ENCODE peak calls at places on chromosomes 13 and 19, in seven cellular contexts. S is left ventricle myocardium inferior, C is thoracic aorta, B is AG04450, J is heart left ventricle, U is hepatocyte, R is ascending aorta. W is an unnamed sample.

GRCh38 chr19:2290441-2291184 is 8.6 kb upstream of the PEAK3 start:
- DNase-seq in J (no peak), B (no peak), C (no peak), U (no peak), R (no peak), S (no peak), W (no peak)

GRCh38 chr19:49863254-49863934 is 4.0 kb downstream of the PNKP start:
- DNase-seq in S (no peak), B (no peak), C (no peak), J (no peak), R (no peak), U (no peak), W (no peak)

GRCh38 chr13:98512774-98513327 is 64.1 kb downstream of the STK24 start:
- DNase-seq in J (no peak), B (no peak), S (no peak), U (no peak), C (no peak), R (no peak), W (no peak)

GRCh38 chr13:103282571-103283450 is 216.6 kb upstream of the SLC10A2 start:
- DNase-seq in U (peak; percentile 30), B (peak; percentile 27), J (no peak), C (no peak), S (no peak), R (no peak), W (no peak)

GRCh38 chr13:61765181-61765742 is 349.6 kb upstream of the PCDH20 start:
- DNase-seq in J (peak; percentile 49), C (no peak), S (no peak), R (no peak), B (no peak), U (no peak), W (no peak)

GRCh38 chr19:38384209-38385027 is 3.4 kb downstream of the GGN start:
- DNase-seq in J (no peak), B (no peak), S (no peak), R (no peak), C (no peak), U (peak; percentile 45), W (no peak)

GRCh38 chr19:40619333-40620160 is 18.4 kb downstream of the LTBP4 start:
- DNase-seq in U (no peak), B (no peak), C (no peak), S (no peak), J (no peak), R (no peak), W (no peak)

GRCh38 chr19:39671739-39672363 is 16.1 kb downstream of the LGALS16 start:
- DNase-seq in B (no peak), J (no peak), C (no peak), U (peak; percentile 70), R (no peak), S (no peak), W (peak; percentile 36)

GRCh38 chr13:112846411-112847115 is 122.5 kb upstream of the MCF2L start:
- DNase-seq in S (no peak), B (no peak), J (no peak), U (no peak), R (no peak), C (no peak), W (no peak)

GRCh38 chr13:71240906-71241305 is 626.1 kb downstream of the DACH1 start:
- DNase-seq in R (no peak), U (peak; percentile 24), C (no peak), S (no peak), B (no peak), J (no peak), W (no peak)

GRCh38 chr13:98871727-98872126 is 106.1 kb downstream of the DOCK9 start:
- DNase-seq in C (no peak), B (no peak), R (no peak), J (no peak), U (no peak), S (no peak), W (no peak)

GRCh38 chr13:110942248-110942981 is 27.5 kb upstream of the ANKRD10 start:
- DNase-seq in J (no peak), C (no peak), B (no peak), S (no peak), R (no peak), U (no peak), W (no peak)

GRCh38 chr13:99307648-99308339 is 595 bp upstream of the GPR183 start:
- DNase-seq in J (no peak), B (no peak), U (peak; percentile 63), S (no peak), R (no peak), C (no peak), W (peak; percentile 74)

GRCh38 chr13:50801087-50801931 is 42.2 kb downstream of the DLEU7 start:
- DNase-seq in C (no peak), S (no peak), B (peak; percentile 37), U (peak; percentile 80), R (no peak), J (no peak), W (peak; percentile 65)

GRCh38 chr19:32363175-32363574 is 17.8 kb downstream of the ZNF507 start:
- DNase-seq in B (no peak), C (no peak), R (no peak), S (no peak), U (peak; percentile 34), J (no peak), W (no peak)

GRCh38 chr19:13441810-13442512 is 64.3 kb downstream of the CACNA1A start:
- DNase-seq in S (peak; percentile 15), U (peak; percentile 75), B (peak; percentile 11), C (no peak), J (no peak), R (no peak), W (no peak)

GRCh38 chr13:95533545-95534135 is 18.9 kb upstream of the CLDN10 start:
- DNase-seq in R (no peak), B (no peak), U (no peak), C (no peak), S (no peak), J (no peak), W (no peak)

GRCh38 chr13:112447761-112448603 is 71.8 kb downstream of the SPACA7 start:
- DNase-seq in C (no peak), B (no peak), R (no peak), S (no peak), U (no peak), J (peak; percentile 44), W (peak; percentile 27)

GRCh38 chr13:37869756-37870488 is at the start of gene TRPC4:
- DNase-seq in J (peak; percentile 71), C (no peak), B (no peak), R (no peak), S (peak; percentile 40), U (peak; percentile 78), W (no peak)

GRCh38 chr19:57165846-57166245 is 1.4 kb downstream of the DUXA start:
- DNase-seq in C (no peak), B (no peak), J (no peak), R (no peak), S (no peak), U (no peak), W (no peak)

GRCh38 chr19:36719687-36720556 is 32.5 kb downstream of the ZNF567 start:
- DNase-seq in U (no peak), S (no peak), J (no peak), C (no peak), R (no peak), B (no peak), W (no peak)

GRCh38 chr19:38148337-38148736 is 75.7 kb downstream of the DPF1 start:
- DNase-seq in J (no peak), B (no peak), R (no peak), C (no peak), S (peak; percentile 56), U (no peak), W (no peak)

GRCh38 chr19:48415395-48415794 is 21.9 kb downstream of the GRIN2D start:
- DNase-seq in B (no peak), S (peak; percentile 81), R (peak; percentile 31), C (no peak), J (peak; percentile 88), U (peak; percentile 84), W (peak; percentile 80)

DNA sequence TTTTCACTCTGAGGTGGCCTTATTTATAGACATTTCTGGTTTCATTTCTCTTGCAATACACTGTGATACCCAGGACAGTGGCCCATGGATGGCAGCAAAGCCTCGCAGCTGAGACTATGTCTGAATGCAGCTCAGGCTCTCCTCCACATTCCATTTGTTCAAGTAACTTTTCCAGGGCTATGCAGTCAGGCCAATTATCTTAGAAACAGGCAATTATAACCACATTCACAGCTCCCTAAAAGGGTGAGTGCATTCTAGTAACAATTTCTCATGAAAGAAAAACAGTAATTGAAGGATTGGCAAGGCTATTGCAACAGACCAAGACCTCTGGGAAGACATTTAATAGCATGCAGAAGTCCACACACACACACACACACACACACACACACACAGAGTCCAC is 264.0 kb downstream of the TBC1D4 start:
- DNase-seq in S (no peak), J (no peak), B (no peak), R (no peak), U (no peak), C (no peak), W (no peak)
- TF ChIP-seq CTCF in S (no peak), J (no peak), B (no peak), R (no peak), U (no peak), C (no peak), W (no peak)

GRCh38 chr19:17555929-17556813 is 722 bp downstream of the COLGALT1 start:
- DNase-seq in C (no peak), J (peak; percentile 86), R (no peak), B (no peak), S (peak; percentile 70), U (peak; percentile 68), W (peak; percentile 69)
- H3K27ac ChIP-seq in C (no peak overlapping the region), J (peak overlapping the region; percentile 79), R (peak overlapping the region; percentile 60), B (peak overlapping the region; percentile 39), S (peak overlapping the region; percentile 95), U (peak overlapping the region; percentile 94), W (peak overlapping the region; percentile 86)

GRCh38 chr19:7700128-7700470 is 1.8 kb downstream of the FCER2 start:
- DNase-seq in R (no peak), B (no peak), U (no peak), J (no peak), C (no peak), S (no peak), W (no peak)

GRCh38 chr19:7697721-7698287 is 4.1 kb downstream of the FCER2 start:
- DNase-seq in J (no peak), R (no peak), S (no peak), U (no peak), C (no peak), B (no peak), W (no peak)

GRCh38 chr19:7699422-7700127 is 2.4 kb downstream of the FCER2 start:
- DNase-seq in C (no peak), J (no peak), S (no peak), B (no peak), R (no peak), U (no peak), W (no peak)

GRCh38 chr19:7699003-7699402 is 2.9 kb downstream of the FCER2 start:
- DNase-seq in R (no peak), C (no peak), U (no peak), J (no peak), B (no peak), S (no peak), W (no peak)

DNA sequence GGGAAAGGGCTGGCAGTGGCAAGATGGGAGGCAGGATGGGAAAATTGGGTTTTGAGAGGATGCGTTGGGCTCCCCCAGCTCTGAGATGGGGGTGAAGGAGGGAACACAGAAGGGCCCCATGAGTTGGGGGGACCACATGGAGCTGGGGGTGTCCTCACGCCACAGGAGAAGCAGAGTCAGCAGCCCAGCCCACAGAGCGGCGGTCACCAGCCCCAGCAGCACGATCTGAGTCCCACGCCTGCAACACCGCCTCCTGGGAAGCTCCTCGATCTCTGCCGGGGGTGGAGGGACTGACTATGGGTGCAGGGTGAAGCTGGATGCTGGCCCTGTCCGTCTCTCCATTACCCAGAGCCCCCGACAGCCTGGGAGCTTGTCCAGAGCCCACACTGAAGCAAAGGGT is 3.3 kb downstream of the FCER2 start:
- DNase-seq in C (no peak), J (no peak), R (no peak), S (no peak), U (no peak), B (no peak), W (no peak)
- H3K9me3 ChIP-seq in C (no peaks in the 10 kb centered on the region), J (no peaks in the 10 kb centered on the region), R (no peaks in the 10 kb centered on the region), S (no peaks in the 10 kb centered on the region), U (no peaks in the 10 kb centered on the region), B (no peaks in the 10 kb centered on the region), W (peaks cover 1% of the 10 kb centered on the region)

GRCh38 chr13:91247768-91248167 is 99.7 kb upstream of the MIR17HG start:
- DNase-seq in R (no peak), U (no peak), C (no peak), S (no peak), J (no peak), B (no peak), W (no peak)
- TF ChIP-seq CTCF in R (no peak), U (peak; percentile 67), C (no peak), S (peak; percentile 19), J (no peak), B (no peak), W (no peak)

W was measured in lung.